ENCODE peak calls at places on chromosomes 2 and 18, in five cellular contexts. Z, L, M, T and O are unnamed samples. For H3K9me3, the result is how much of the 10 kb centered on the place peaks cover.

GRCh38 chr2:192390401-192390800 is 195.7 kb upstream of the TMEFF2 start:
- DNase-seq in Z (no peak), L (no peak), M (no peak), T (no peak), O (no peak)

GRCh38 chr2:120758181-120759048 is 22.7 kb downstream of the GLI2 start:
- DNase-seq in Z (peak), L (peak), M (no peak), T (peak), O (no peak)

GRCh38 chr2:3198119-3198518 is 179.5 kb downstream of the EIPR1 start:
- DNase-seq in Z (no peak), L (no peak), M (no peak), T (no peak), O (no peak)

GRCh38 chr2:58906151-58906645 is 665.1 kb upstream of the FANCL start:
- DNase-seq in Z (no peak), L (no peak), M (no peak), T (no peak), O (no peak)

GRCh38 chr2:27323592-27324285 is 842 bp upstream of the MPV17 start:
- DNase-seq in Z (peak), L (no peak), M (no peak), T (no peak), O (no peak)

GRCh38 chr2:151251012-151251411 is 10.7 kb downstream of the RBM43 start:
- DNase-seq in Z (peak), L (no peak), M (no peak), T (no peak), O (no peak)

GRCh38 chr18:54684786-54685185 is 93.7 kb downstream of the DYNAP start:
- DNase-seq in Z (peak), L (peak), M (no peak), T (peak), O (no peak)

GRCh38 chr2:96950391-96951124 is 35.8 kb downstream of the FAM178B start:
- DNase-seq in Z (no peak), L (no peak), M (no peak), T (peak), O (no peak)

GRCh38 chr2:209519271-209519670 is 95.4 kb downstream of the MAP2 start:
- DNase-seq in Z (no peak), L (no peak), M (no peak), T (no peak), O (no peak)

GRCh38 chr2:3107567-3107966 is 270.1 kb downstream of the EIPR1 start:
- DNase-seq in Z (no peak), L (no peak), M (no peak), T (no peak), O (no peak)

GRCh38 chr18:62897153-62897552 is 181.8 kb downstream of the PHLPP1 start:
- DNase-seq in Z (peak), L (no peak), M (no peak), T (no peak), O (no peak)

GRCh38 chr18:47953471-47953931 is 23.0 kb upstream of the SMAD2 start:
- DNase-seq in Z (peak), L (no peak), M (peak), T (peak), O (peak)

DNA sequence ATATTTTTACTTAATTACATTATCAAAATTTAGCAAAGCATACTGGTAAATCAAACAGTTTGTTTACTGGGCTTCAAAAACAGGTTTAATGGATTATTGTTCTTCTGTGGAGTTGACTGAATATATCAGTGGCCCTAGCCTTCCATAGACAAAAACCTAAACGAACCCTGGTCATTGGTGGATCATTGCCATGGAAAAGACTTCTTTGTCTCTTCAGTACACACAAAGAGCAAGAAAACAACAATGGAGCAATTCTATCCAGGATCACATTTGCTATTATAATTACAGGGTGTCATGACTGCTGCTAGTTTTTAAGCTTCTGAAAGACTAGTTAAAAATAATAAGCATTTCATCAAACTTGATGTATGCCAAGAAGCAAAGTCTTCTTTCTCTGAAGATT is 1228.8 kb upstream of the DDX18 start:
- DNase-seq in Z (no peak), L (no peak), M (no peak), T (no peak), O (no peak)
- H3K9me3 ChIP-seq in Z (under half), L (under half), M (under half), T (under half), O (under half)

DNA sequence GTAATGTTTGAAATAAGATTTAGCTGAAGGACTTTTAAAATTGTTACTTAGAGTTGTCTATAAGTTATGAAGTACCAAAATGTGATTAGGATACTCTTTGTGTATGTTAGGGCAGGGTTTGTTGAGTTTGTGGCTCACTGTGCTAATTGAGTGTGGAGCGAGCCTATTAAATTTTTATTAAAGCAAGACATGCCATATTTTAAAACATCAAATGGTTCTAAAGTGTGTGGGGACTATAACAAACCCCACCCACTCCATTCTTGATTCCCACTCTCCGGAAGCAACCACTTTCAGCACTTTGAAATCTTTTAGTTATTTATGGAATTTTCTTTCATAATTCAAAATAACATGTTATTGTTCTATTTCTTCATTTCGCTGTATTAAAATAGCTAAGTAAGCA is 1.8 kb downstream of the HNMT start:
- DNase-seq in Z (peak), L (no peak), M (no peak), T (no peak), O (no peak)
- H3K4me3 ChIP-seq in Z (no peak), L (peak), M (no peak), T (peak), O (no peak)

GRCh38 chr2:23622966-23623665 is 238.1 kb downstream of the KLHL29 start:
- DNase-seq in Z (no peak), L (no peak), M (no peak), T (no peak), O (no peak)

GRCh38 chr2:23625726-23626125 is 240.7 kb downstream of the KLHL29 start:
- DNase-seq in Z (no peak), L (no peak), M (no peak), T (no peak), O (no peak)

GRCh38 chr2:23624915-23625314 is 239.9 kb downstream of the KLHL29 start:
- DNase-seq in Z (no peak), L (no peak), M (no peak), T (no peak), O (peak)

GRCh38 chr2:23622466-23622865 is 237.5 kb downstream of the KLHL29 start:
- DNase-seq in Z (no peak), L (no peak), M (no peak), T (no peak), O (no peak)

GRCh38 chr2:23624378-23624777 is 239.4 kb downstream of the KLHL29 start:
- DNase-seq in Z (peak), L (no peak), M (no peak), T (no peak), O (no peak)
- H3K9me3 ChIP-seq in Z (under half), L (under half), M (under half), T (under half), O (under half)

GRCh38 chr2:188414869-188415753 is 123.4 kb downstream of the GULP1 start:
- DNase-seq in Z (peak), L (no peak), M (no peak), T (no peak), O (no peak)

GRCh38 chr2:188406414-188406813 is 114.7 kb downstream of the GULP1 start:
- DNase-seq in Z (no peak), L (no peak), M (no peak), T (no peak), O (no peak)

GRCh38 chr2:188414412-188414811 is 122.7 kb downstream of the GULP1 start:
- DNase-seq in Z (peak), L (no peak), M (no peak), T (no peak), O (no peak)

GRCh38 chr2:188412190-188412589 is 120.5 kb downstream of the GULP1 start:
- DNase-seq in Z (no peak), L (no peak), M (no peak), T (no peak), O (no peak)

DNA sequence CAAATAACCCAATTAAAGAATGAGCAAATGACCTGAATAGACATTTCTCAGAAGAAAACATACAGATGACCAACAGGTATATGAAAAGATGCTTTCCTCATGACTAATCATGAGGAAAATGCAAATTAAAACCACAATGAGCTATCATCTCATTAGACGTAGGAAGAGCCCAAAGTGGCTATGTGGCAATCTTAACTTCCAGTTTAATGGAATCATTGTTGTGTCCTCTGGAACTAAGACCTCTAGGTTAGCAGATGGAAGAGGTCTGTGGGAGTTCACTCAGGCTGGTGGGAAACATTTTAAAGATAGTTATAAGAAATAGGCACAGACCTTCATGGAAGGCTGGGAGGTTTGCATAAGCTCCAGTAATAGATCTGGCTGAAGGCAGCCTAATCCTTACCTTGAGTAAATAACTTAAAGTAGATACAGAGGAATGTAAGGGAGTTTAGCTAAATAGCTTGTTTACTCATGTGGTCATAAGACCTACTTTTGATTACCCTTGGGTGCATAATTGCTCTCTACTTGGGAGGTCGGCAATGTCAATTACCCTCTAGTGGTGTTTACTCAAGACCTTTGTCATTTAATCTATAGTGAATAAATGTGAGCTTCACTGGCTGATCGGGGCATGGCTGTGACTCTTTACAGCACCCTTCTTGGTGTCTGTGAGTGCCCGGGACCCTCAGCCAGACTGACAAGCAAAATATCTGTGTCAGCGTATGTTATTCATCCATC is 119.0 kb downstream of the GULP1 start:
- DNase-seq in Z (peak), L (no peak), M (no peak), T (no peak), O (no peak)
- H3K4me3 ChIP-seq in Z (no peak), L (no peak), M (no peak), T (no peak), O (no peak)

GRCh38 chr2:52475600-52475999 is 1292.0 kb upstream of the CHAC2 start:
- DNase-seq in Z (no peak), L (no peak), M (no peak), T (no peak), O (no peak)
- H3K9me3 ChIP-seq in Z (under half), L (under half), M (under half), T (under half), O (under half)

GRCh38 chr2:160269803-160270570 is 69.9 kb upstream of the ITGB6 start:
- DNase-seq in Z (peak), L (peak), M (peak), T (peak), O (peak)
- H3K4me3 ChIP-seq in Z (peak), L (peak), M (peak), T (peak), O (peak)

GRCh38 chr2:30519796-30520195 is 72.8 kb downstream of the LCLAT1 start:
- DNase-seq in Z (no peak), L (no peak), M (no peak), T (no peak), O (no peak)

GRCh38 chr2:30527859-30528258 is 80.8 kb downstream of the LCLAT1 start:
- DNase-seq in Z (no peak), L (no peak), M (no peak), T (no peak), O (peak)

GRCh38 chr2:30527411-30527810 is 80.4 kb downstream of the LCLAT1 start:
- DNase-seq in Z (no peak), L (no peak), M (no peak), T (no peak), O (no peak)

GRCh38 chr2:30522421-30522820 is 75.4 kb downstream of the LCLAT1 start:
- DNase-seq in Z (no peak), L (no peak), M (no peak), T (no peak), O (no peak)
- H3K9me3 ChIP-seq in Z (under half), L (under half), M (under half), T (under half), O (under half)